ENCODE peak calls at places on chromosomes 13 and 19, in six cellular contexts. I is HTR-8/SVneo; W is progenitor cell of endocrine pancreas; E is activated naive CD4-positive, alpha-beta T cell treated with anti-CD3 and anti-CD28 coated beads, Interleukin-2, amount 10 ng/mL, durations not matched to agents 7 days and 5 days; C is IMR-90; G is glutamatergic neuron. K is an unnamed sample.

GRCh38 chr13:36418022-36418805 is 14.1 kb upstream of the CCNA1 start:
- DNase-seq in E (no peak), W (no peak), G (no peak), I (no peak), C (peak; percentile 58), K (peak; percentile 84)

GRCh38 chr13:112172641-112173171 is 105.8 kb downstream of the SOX1 start:
- DNase-seq in E (no peak), C (no peak), G (no peak), W (no peak), I (no peak), K (no peak)

GRCh38 chr19:4877753-4878490 is 10.5 kb upstream of the PLIN3 start:
- DNase-seq in G (peak; percentile 31), I (no peak), E (no peak), C (no peak), W (no peak), K (no peak)

GRCh38 chr13:70128098-70128497 is 19.8 kb upstream of the KLHL1 start:
- DNase-seq in E (no peak), W (no peak), C (no peak), I (no peak), G (no peak), K (no peak)

GRCh38 chr19:31361728-31362127 is 12.5 kb upstream of the TSHZ3 start:
- DNase-seq in E (no peak), C (no peak), G (no peak), I (no peak), W (no peak), K (no peak)

GRCh38 chr13:110359840-110360301 is 52.8 kb downstream of the COL4A2 start:
- DNase-seq in E (no peak), G (no peak), C (peak; percentile 97), W (no peak), I (no peak), K (no peak)

GRCh38 chr13:80339578-80339840 is 1.4 kb downstream of the SPRY2 start:
- DNase-seq in C (no peak), W (no peak), E (no peak), I (no peak), G (no peak), K (peak; percentile 14)

GRCh38 chr19:56393119-56394012 is at the start of gene ZNF582:
- DNase-seq in C (peak; percentile 95), W (peak; percentile 70), I (peak; percentile 91), E (peak; percentile 96), G (peak; percentile 93), K (no peak)

GRCh38 chr13:49112782-49113525 is 107.2 kb upstream of the MLNR start:
- DNase-seq in E (no peak), I (no peak), W (no peak), G (no peak), C (peak; percentile 4), K (peak; percentile 40)

GRCh38 chr13:24161010-24161775 is 673 bp downstream of the SPATA13 start:
- DNase-seq in G (no peak), W (no peak), C (no peak), I (peak; percentile 5), E (peak; percentile 66), K (peak; percentile 30)

GRCh38 chr19:4575978-4576933 is 16.8 kb upstream of the SEMA6B start:
- DNase-seq in I (no peak), C (peak; percentile 27), E (peak; percentile 80), G (peak; percentile 90), W (peak; percentile 74), K (peak; percentile 71)

GRCh38 chr19:47445937-47446402 is 25.7 kb downstream of the SLC8A2 start:
- DNase-seq in I (no peak), E (peak; percentile 80), W (no peak), G (peak; percentile 75), C (no peak), K (peak; percentile 36)

GRCh38 chr13:66994498-66995365 is 235.4 kb downstream of the PCDH9 start:
- DNase-seq in C (no peak), G (no peak), W (no peak), I (no peak), E (no peak), K (peak; percentile 26)

GRCh38 chr13:74820809-74821208 is 661.2 kb downstream of the TBC1D4 start:
- DNase-seq in C (no peak), W (no peak), E (no peak), G (no peak), I (no peak), K (no peak)

GRCh38 chr13:23984541-23984940 is 87.2 kb upstream of the C1QTNF9B start:
- DNase-seq in E (no peak), C (no peak), I (no peak), G (no peak), W (no peak), K (no peak)

GRCh38 chr13:94061316-94061715 is 418.2 kb downstream of the DCT start:
- DNase-seq in W (no peak), C (peak; percentile 79), I (no peak), G (no peak), E (no peak), K (no peak)

GRCh38 chr13:106561551-106562170 is 6.3 kb downstream of the ARGLU1 start:
- DNase-seq in W (no peak), C (peak; percentile 53), I (no peak), G (no peak), E (no peak), K (no peak)

GRCh38 chr19:43727593-43727853 is 11.6 kb downstream of the IRGC start:
- DNase-seq in I (no peak), W (no peak), E (no peak), C (no peak), G (no peak), K (no peak)

GRCh38 chr13:74641586-74641985 is 507.4 kb upstream of the KLF12 start:
- DNase-seq in W (no peak), C (peak; percentile 74), G (no peak), I (no peak), E (no peak), K (peak; percentile 0)

GRCh38 chr13:45353895-45354294 is 12.9 kb upstream of the TPT1 start:
- DNase-seq in G (no peak), C (no peak), E (no peak), W (no peak), I (no peak), K (no peak)

GRCh38 chr19:18158471-18158870 is 5.5 kb downstream of the PIK3R2 start:
- DNase-seq in E (no peak), G (no peak), I (no peak), W (no peak), C (no peak), K (no peak)

GRCh38 chr19:13117772-13118423 is at the start of gene NACC1:
- DNase-seq in C (peak; percentile 82), G (peak; percentile 95), E (peak; percentile 91), W (peak; percentile 87), I (peak; percentile 95), K (peak; percentile 87)

GRCh38 chr13:100363351-100363750 is 225.2 kb downstream of the GGACT start:
- DNase-seq in I (no peak), C (peak; percentile 70), G (no peak), E (no peak), W (no peak), K (no peak)

K was measured in ACHN.